ENCODE peak calls at places on chromosome 20, in six cellular contexts. G is stomach, S is prostate gland, F is HCT116, K is SK-N-SH, T is GM23338. E is an unnamed sample.
A peak's percentile ranks its signal among the peaks of the same experiment; 100 is the strongest.

GRCh38 chr20:20737158-20737557 is 24.7 kb upstream of the RALGAPA2 start:
- DNase-seq in S (no peak), G (no peak), F (no peak), T (no peak), K (no peak), E (no peak)

GRCh38 chr20:63628246-63628975 is 1.5 kb upstream of the GMEB2 start:
- DNase-seq in F (peak; percentile 75), K (peak; percentile 70), T (peak; percentile 31), S (peak; percentile 54), G (peak; percentile 64), E (peak; percentile 68)

GRCh38 chr20:53658327-53658726 is 64.7 kb upstream of the ZNF217 start:
- DNase-seq in T (no peak), G (no peak), K (no peak), F (no peak), S (no peak), E (no peak)

GRCh38 chr20:35311409-35311808 is 19.2 kb upstream of the FAM83C start:
- DNase-seq in T (peak; percentile 22), K (no peak), G (no peak), S (no peak), F (peak; percentile 81), E (no peak)

GRCh38 chr20:23820493-23820892 is 6.0 kb downstream of the CST2 start:
- DNase-seq in K (no peak), G (no peak), F (no peak), T (no peak), S (no peak), E (no peak)

GRCh38 chr20:14721926-14722325 is 384.5 kb upstream of the FLRT3 start:
- DNase-seq in T (no peak), G (no peak), F (no peak), S (no peak), K (no peak), E (no peak)

GRCh38 chr20:37922016-37922415 is 19.1 kb downstream of the VSTM2L start:
- DNase-seq in K (no peak), F (no peak), G (no peak), S (no peak), T (no peak), E (no peak)

GRCh38 chr20:39253051-39253682 is 291.0 kb downstream of the DHX35 start:
- DNase-seq in T (no peak), G (no peak), F (no peak), K (no peak), S (no peak), E (no peak)

GRCh38 chr20:47213960-47214359 is 142.5 kb downstream of the ZMYND8 start:
- DNase-seq in F (no peak), G (no peak), T (no peak), K (no peak), S (no peak), E (no peak)

GRCh38 chr20:6780414-6780813 is 12.9 kb downstream of the BMP2 start:
- DNase-seq in K (peak; percentile 17), F (no peak), T (no peak), G (no peak), S (no peak), E (no peak)

GRCh38 chr20:36477475-36477874 is 63.8 kb upstream of the MYL9 start:
- DNase-seq in S (no peak), K (no peak), G (no peak), T (no peak), F (no peak), E (no peak)

GRCh38 chr20:6920991-6921613 is 153.6 kb downstream of the BMP2 start:
- DNase-seq in F (no peak), S (no peak), T (no peak), G (no peak), K (no peak), E (no peak)

GRCh38 chr20:10954137-10954840 is 280.5 kb upstream of the JAG1 start:
- DNase-seq in G (peak; percentile 32), F (no peak), T (no peak), K (no peak), S (peak; percentile 82), E (no peak)

GRCh38 chr20:22430154-22430745 is 154.1 kb downstream of the FOXA2 start:
- DNase-seq in S (no peak), G (no peak), F (no peak), K (no peak), T (peak; percentile 82), E (no peak)

GRCh38 chr20:45880988-45881788 is at the start of gene ZSWIM1:
- DNase-seq in F (peak; percentile 98), S (peak; percentile 100), G (peak; percentile 100), T (peak; percentile 100), K (peak; percentile 97), E (peak; percentile 98)

GRCh38 chr20:4371623-4372246 is 350.0 kb upstream of the PRND start:
- DNase-seq in S (no peak), T (no peak), K (no peak), F (no peak), G (no peak), E (no peak)

GRCh38 chr20:18721716-18722115 is 91.9 kb upstream of the SCP2D1 start:
- DNase-seq in T (no peak), F (no peak), S (no peak), K (no peak), G (no peak), E (no peak)

GRCh38 chr20:48729538-48729937 is 98.3 kb downstream of the PREX1 start:
- DNase-seq in F (no peak), T (no peak), S (no peak), K (no peak), G (no peak), E (no peak)

GRCh38 chr20:1920252-1920651 is 25.0 kb downstream of the SIRPA start:
- DNase-seq in S (no peak), F (no peak), T (no peak), K (no peak), G (no peak), E (no peak)

GRCh38 chr20:25549866-25550477 is 35.4 kb downstream of the NINL start:
- DNase-seq in T (no peak), S (no peak), K (no peak), G (no peak), F (no peak), E (no peak)
- H3K27ac ChIP-seq in T (no peak overlapping the region), S (peak overlapping the region; percentile 60), K (no peak overlapping the region), G (no peak overlapping the region), F (no peak overlapping the region), E (no peak overlapping the region)

DNA sequence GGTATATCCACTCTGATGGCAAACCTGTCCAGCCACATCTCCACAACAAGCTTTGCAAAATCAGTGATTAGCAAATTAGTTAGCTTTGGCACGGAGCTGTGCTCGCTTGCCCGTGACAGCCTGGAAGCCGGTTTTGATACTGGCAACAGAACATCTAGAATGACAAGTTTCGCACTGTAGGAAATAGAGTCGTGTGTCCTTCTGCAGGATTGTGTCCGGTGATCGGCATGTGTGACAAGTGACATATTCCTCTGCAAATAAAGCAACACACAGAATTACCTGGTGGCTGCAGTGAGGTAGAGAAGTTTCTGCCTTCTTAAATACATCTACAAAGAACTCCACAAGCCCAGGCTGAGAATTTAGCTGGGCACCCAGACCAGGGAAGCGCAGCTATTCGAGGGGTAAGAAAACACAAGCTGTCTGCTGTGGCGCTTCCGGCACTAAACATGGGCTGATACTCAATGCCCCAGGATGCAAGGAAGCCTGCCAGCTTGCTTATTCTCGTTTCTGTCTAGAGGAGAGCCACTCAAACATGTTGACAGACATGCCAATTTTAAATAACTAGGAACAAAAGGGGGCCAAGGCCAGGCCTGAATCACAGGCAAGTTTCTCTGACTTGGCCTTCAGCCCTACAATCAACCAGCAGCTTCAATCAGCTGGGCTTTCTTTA is 22.3 kb downstream of the EIF2S2 start:
- DNase-seq in T (no peak), K (no peak), F (no peak), G (peak; percentile 43), S (peak; percentile 52), E (no peak)
- TF ChIP-seq POLR2AphosphoS5 in T (no peak), K (no peak), F (peak; percentile 30), G (no peak), S (peak; percentile 65), E (no peak)

DNA sequence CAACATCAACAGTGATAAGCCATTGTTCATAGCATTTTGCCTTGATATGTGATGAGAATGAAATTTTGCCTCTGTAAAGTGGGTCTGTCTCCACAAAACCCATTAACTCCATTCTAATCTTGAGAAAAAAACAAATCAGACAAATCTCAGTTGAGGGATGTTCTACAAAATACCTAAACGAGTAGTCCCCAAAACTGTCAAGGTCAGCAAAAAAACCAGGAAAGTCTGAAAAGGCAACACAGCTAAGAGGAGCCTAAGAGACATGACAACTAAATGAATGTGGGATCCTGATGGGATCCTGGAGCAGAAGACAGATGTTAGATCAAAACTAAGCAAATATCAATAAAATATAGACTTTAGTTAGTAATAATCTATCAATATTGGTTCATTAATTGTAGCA is 431.6 kb upstream of the SPTLC3 start:
- DNase-seq in S (no peak), G (no peak), T (no peak), K (no peak), F (no peak), E (no peak)
- H3K27ac ChIP-seq in S (no peak overlapping the region), G (no peak overlapping the region), T (no peak overlapping the region), K (no peak overlapping the region), F (no peak overlapping the region), E (no peak overlapping the region)

DNA sequence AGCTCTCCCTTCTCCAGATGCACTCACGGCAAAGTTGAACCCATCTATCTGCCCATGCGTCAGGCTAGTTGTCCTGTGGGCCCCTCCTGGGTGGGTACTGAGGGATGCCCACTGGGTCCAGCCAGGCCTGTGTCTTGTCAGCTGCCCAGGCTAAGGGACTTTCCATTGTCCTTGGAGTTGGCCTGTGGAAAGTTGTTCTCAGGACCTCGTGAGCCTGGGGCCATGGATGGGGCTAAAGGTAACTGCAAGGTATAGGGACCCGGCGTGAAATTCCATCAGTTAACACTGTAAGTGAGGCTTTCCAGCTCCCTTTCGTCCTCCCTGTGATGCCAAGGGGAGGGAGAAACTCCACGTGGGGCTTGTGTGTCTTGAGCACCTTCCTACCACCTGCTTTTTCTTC is 126.5 kb downstream of the CEBPB start:
- DNase-seq in T (no peak), G (no peak), F (no peak), K (no peak), S (no peak), E (no peak)
- TF ChIP-seq POLR2AphosphoS5 in T (no peak), G (no peak), F (no peak), K (no peak), S (no peak), E (no peak)

DNA sequence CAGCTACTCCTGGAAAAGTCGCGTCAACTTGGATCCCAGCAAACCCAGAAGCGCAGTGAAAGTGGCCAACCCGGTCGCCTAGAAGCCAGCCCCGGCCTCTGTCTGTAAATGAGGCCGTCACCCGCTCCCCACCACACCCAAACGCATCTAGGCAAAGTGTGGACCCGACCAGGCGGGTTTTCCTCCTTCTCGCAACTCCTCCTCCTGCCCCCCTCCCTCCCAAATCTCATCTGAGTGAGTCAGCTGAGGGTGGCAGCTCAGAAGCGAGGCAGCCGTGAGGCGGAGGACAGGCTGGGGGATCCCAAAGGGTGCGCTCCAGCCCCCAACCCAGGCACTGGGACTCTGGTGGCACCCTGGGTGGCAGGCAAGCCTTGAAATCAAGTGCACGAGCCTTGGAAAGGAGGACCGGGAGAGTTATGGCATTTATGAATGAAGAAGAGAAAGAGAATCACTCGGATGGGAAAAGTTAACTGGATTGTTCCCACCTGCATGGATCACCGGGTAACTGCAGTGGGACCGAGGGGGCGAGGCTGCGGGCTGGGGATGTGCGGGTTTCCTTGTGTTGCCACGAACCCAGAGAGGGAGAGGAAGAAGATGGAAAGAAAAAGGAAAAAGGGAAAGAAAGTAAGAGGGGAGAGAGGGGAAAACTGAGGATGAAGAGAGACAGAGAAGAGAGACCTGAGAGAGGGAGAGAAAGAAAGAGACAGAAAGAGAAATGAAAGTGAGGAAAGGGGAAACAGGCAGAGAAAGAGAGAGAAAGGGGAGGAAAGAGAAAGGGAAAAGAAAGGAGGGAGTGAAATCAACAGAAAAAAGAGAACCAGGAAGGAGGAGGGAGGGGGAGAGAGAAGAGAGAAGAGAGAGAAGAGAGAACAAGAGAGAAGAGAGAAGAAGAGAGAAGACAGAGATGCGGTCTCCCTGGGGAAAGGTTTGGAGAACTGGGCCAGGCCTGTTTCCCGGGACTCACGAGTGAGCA is at the start of gene APCDD1L:
- DNase-seq in F (no peak), K (no peak), T (peak; percentile 78), S (no peak), G (no peak), E (no peak)
- H3K27ac ChIP-seq in F (no peak within 1 kb of the TSS), K (no peak within 1 kb of the TSS), T (no peak within 1 kb of the TSS), S (no peak within 1 kb of the TSS), G (no peak within 1 kb of the TSS), E (no peak within 1 kb of the TSS)

GRCh38 chr20:33796263-33796906 is 14.8 kb upstream of the CHMP4B start:
- DNase-seq in F (peak; percentile 73), S (peak; percentile 52), T (peak; percentile 31), G (peak; percentile 82), K (no peak), E (peak; percentile 77)
- TF ChIP-seq POLR2AphosphoS5 in F (peak; percentile 50), S (peak; percentile 67), T (no peak), G (no peak), K (no peak), E (peak; percentile 38)

E was measured in upper lobe of left lung.